ENCODE peak calls at places on chromosomes 12 and 14, in eight cellular contexts. O, B, A, J, I, C, X and D are unnamed samples. For H3K4me1, the result is how much of the 10 kb centered on the place peaks cover.

GRCh38 chr12:9244894-9245293 is 36.7 kb upstream of the PZP start:
- DNase-seq in X (no peak), A (peak), J (peak), O (no peak), I (no peak), C (peak), B (peak), D (peak)

GRCh38 chr14:80310950-80311349 is 99.6 kb upstream of the DIO2 start:
- DNase-seq in C (no peak), J (no peak), X (no peak), B (peak), I (no peak), A (no peak), O (no peak), D (no peak)

GRCh38 chr14:64279719-64280668 is 14.2 kb downstream of the ESR2 start:
- DNase-seq in X (no peak), B (peak), J (no peak), O (no peak), A (no peak), I (no peak), C (no peak), D (no peak)

GRCh38 chr12:120628919-120629318 is 11.5 kb upstream of the CABP1 start:
- DNase-seq in I (no peak), B (no peak), O (no peak), A (peak), X (no peak), J (no peak), C (no peak), D (no peak)

GRCh38 chr12:110579889-110580253 is 3.2 kb downstream of the PPTC7 start:
- DNase-seq in J (no peak), X (no peak), O (no peak), B (no peak), I (no peak), C (no peak), A (no peak), D (no peak)

GRCh38 chr12:13208533-13209278 is 12.2 kb downstream of the EMP1 start:
- DNase-seq in A (no peak), B (no peak), I (no peak), O (no peak), J (no peak), C (no peak), X (no peak), D (no peak)

GRCh38 chr14:30330452-30330851 is 228.5 kb upstream of the G2E3 start:
- DNase-seq in C (no peak), B (no peak), X (no peak), A (no peak), I (no peak), O (no peak), J (no peak), D (no peak)

GRCh38 chr14:101017806-101018560 is 114.5 kb upstream of the RTL1 start:
- DNase-seq in O (peak), X (no peak), C (no peak), A (no peak), J (no peak), B (no peak), I (no peak), D (peak)

GRCh38 chr12:79737875-79738718 is 47.3 kb upstream of the PAWR start:
- DNase-seq in B (peak), X (no peak), J (no peak), I (no peak), O (no peak), A (peak), C (no peak), D (no peak)

GRCh38 chr14:67934087-67934486 is 114.5 kb downstream of the RAD51B start:
- DNase-seq in I (no peak), B (peak), O (no peak), J (no peak), X (no peak), A (peak), C (no peak), D (no peak)

GRCh38 chr12:104816845-104817503 is 141.1 kb downstream of the SLC41A2 start:
- DNase-seq in C (no peak), B (no peak), I (no peak), O (no peak), A (no peak), J (no peak), X (no peak), D (no peak)

GRCh38 chr12:90233168-90234100 is 524.8 kb upstream of the ATP2B1 start:
- DNase-seq in A (no peak), X (no peak), I (no peak), C (no peak), J (no peak), O (no peak), B (peak), D (no peak)

GRCh38 chr12:18700254-18700653 is 37.6 kb downstream of the PLCZ1 start:
- DNase-seq in I (no peak), B (peak), O (no peak), C (no peak), A (no peak), X (no peak), J (no peak), D (no peak)

GRCh38 chr14:24055971-24056799 is 4.4 kb downstream of the CARMIL3 start:
- DNase-seq in J (no peak), A (no peak), C (no peak), B (no peak), I (no peak), O (peak), X (no peak), D (no peak)

GRCh38 chr14:33467967-33468366 is 482.9 kb downstream of the EGLN3 start:
- DNase-seq in I (no peak), J (no peak), O (no peak), A (no peak), B (no peak), C (no peak), X (no peak), D (no peak)

GRCh38 chr14:38098074-38098846 is 109.4 kb upstream of the SSTR1 start:
- DNase-seq in O (no peak), C (no peak), X (no peak), J (no peak), A (no peak), B (peak), I (no peak), D (no peak)

GRCh38 chr12:122836027-122836921 is 1.0 kb downstream of the HIP1R start:
- DNase-seq in B (no peak), C (peak), A (peak), O (peak), J (no peak), X (peak), I (peak), D (peak)

GRCh38 chr14:94423465-94424056 is 29.0 kb downstream of the SERPINA11 start:
- DNase-seq in I (peak), X (peak), C (peak), J (peak), A (peak), O (peak), B (peak), D (peak)

GRCh38 chr14:96588410-96589249 is 86.4 kb downstream of the PAPOLA start:
- DNase-seq in B (no peak), X (no peak), C (no peak), A (no peak), I (no peak), J (no peak), O (peak), D (no peak)

GRCh38 chr12:115922952-115923564 is 354.4 kb downstream of the MED13L start:
- DNase-seq in B (no peak), X (no peak), J (no peak), C (no peak), I (no peak), O (no peak), A (peak), D (no peak)

GRCh38 chr14:53942970-53943750 is 13.5 kb downstream of the BMP4 start:
- DNase-seq in J (no peak), X (no peak), O (no peak), A (peak), B (no peak), C (no peak), I (no peak), D (no peak)

GRCh38 chr12:131473721-131474709 is 236.9 kb upstream of the SFSWAP start:
- DNase-seq in B (no peak), O (no peak), X (no peak), A (no peak), J (no peak), C (no peak), I (no peak), D (no peak)

GRCh38 chr12:774051-774614 is 21.8 kb downstream of the WNK1 start:
- DNase-seq in X (no peak), I (no peak), B (no peak), C (no peak), J (no peak), O (no peak), A (no peak), D (no peak)

GRCh38 chr14:31297112-31297511 is 89.5 kb upstream of the HECTD1 start:
- DNase-seq in O (no peak), C (no peak), A (peak), I (no peak), X (no peak), J (no peak), B (no peak), D (no peak)

GRCh38 chr14:90658541-90658967 is 157.7 kb downstream of the TTC7B start:
- DNase-seq in B (peak), C (no peak), J (no peak), I (no peak), O (no peak), X (no peak), A (no peak), D (no peak)

GRCh38 chr14:59189281-59189821 is 884 bp downstream of the DAAM1 start:
- DNase-seq in X (peak), I (no peak), B (peak), A (no peak), J (no peak), O (no peak), C (peak), D (peak)

GRCh38 chr12:1457901-1458300 is 136.5 kb downstream of the FBXL14 start:
- DNase-seq in A (no peak), I (no peak), X (peak), O (no peak), J (no peak), B (peak), C (no peak), D (no peak)

GRCh38 chr14:81235096-81235495 is 14.3 kb upstream of the GTF2A1 start:
- DNase-seq in I (no peak), C (no peak), B (no peak), X (no peak), O (no peak), J (no peak), A (no peak), D (no peak)

GRCh38 chr14:93953263-93953662 is 23.1 kb downstream of the ASB2 start:
- DNase-seq in B (no peak), X (no peak), A (peak), I (no peak), C (no peak), O (no peak), J (no peak), D (no peak)

GRCh38 chr14:102408729-102409128 is 46.0 kb downstream of the TECPR2 start:
- DNase-seq in B (no peak), O (no peak), I (no peak), X (no peak), A (no peak), J (no peak), C (no peak), D (peak)

GRCh38 chr14:80426686-80427085 is 215.4 kb upstream of the DIO2 start:
- DNase-seq in C (no peak), A (no peak), I (no peak), O (no peak), B (peak), X (no peak), J (no peak), D (no peak)

GRCh38 chr12:49301759-49302158 is 6.8 kb downstream of the PRPH start:
- DNase-seq in J (no peak), X (peak), O (no peak), I (no peak), A (no peak), B (no peak), C (no peak), D (no peak)

GRCh38 chr12:13084898-13085640 is 18.4 kb downstream of the GSG1 start:
- DNase-seq in B (no peak), J (no peak), A (no peak), I (no peak), X (no peak), C (no peak), O (no peak), D (no peak)

GRCh38 chr12:53231859-53232640 is at the start of gene RARG:
- DNase-seq in B (peak), O (peak), X (peak), J (peak), I (peak), C (peak), A (no peak), D (peak)
- H3K27ac ChIP-seq in B (no peak), O (peak), X (peak), J (peak), I (no peak), C (peak), A (no peak), D (peak)

DNA sequence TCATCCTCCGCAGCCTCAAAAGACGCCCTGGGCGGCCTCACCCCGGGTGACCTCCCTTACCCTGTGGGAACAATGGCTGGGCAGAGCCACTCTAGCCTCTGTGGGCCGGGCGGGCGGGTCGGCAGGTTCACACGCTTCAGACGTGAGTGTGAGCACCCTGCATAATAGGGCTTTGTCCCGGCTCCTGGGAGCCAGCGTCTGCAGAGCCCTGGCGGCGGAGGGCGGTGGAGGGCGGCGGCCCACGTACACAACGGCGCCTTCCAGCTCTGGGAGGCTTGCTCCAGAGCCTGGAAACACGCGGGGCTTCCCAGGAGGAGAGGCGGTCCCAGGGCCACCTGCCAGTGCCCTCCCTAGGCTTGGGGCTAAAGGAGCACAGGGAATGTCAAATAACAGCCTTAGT is 205.6 kb downstream of the BCL11B start:
- DNase-seq in C (peak), X (no peak), O (no peak), I (no peak), A (no peak), J (no peak), B (no peak), D (no peak)
- H3K4me1 ChIP-seq in C (under half), X (under half), O (under half), I (under half), A (under half), J (under half), B (under half), D (under half)

GRCh38 chr12:101628669-101629068 is 33.9 kb downstream of the MYBPC1 start:
- DNase-seq in X (no peak), O (no peak), J (no peak), A (no peak), B (no peak), C (no peak), I (no peak), D (no peak)
- H3K27ac ChIP-seq in X (no peak), O (no peak), J (no peak), A (no peak), B (no peak), C (no peak), I (no peak), D (no peak)

DNA sequence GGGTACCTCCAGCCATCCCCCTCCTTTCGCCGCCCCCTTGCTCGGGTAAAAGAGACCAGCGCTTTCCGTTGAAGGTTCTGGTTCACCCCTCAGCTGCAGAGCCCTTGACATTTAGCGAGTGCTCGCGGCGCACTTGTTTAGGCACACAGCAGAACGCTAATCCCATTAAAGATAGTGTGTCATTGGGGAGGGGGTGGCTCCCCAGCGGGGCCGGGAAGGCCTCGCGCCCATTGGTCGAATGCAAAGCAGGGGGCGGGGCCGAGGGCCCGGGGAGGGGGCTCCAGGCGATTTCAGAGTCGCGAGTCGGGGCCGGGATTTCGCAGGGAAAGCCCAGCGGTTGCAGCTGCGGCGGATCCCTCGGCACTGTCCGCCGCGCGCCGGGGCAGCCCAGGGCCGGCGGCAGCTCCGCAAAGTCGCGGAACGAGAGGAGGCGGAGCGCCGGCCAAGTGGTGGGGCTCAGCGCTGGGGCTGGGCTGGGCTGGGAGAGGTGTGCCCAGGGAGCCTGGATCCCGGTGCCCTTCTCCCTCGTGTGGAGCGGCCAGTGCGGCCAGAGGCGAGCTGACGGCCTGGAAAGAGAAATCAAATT is 122.9 kb downstream of the TSPAN9 start:
- DNase-seq in I (no peak), B (peak), C (peak), A (no peak), O (no peak), J (no peak), X (no peak), D (no peak)
- H3K4me1 ChIP-seq in I (under half), B (under half), C (under half), A (under half), O (under half), J (under half), X (under half), D (under half)

GRCh38 chr14:92748259-92749016 is at the start of gene LGMN:
- DNase-seq in O (peak), C (peak), X (peak), A (peak), B (peak), J (peak), I (peak), D (peak)
- H3K27ac ChIP-seq in O (peak), C (peak), X (peak), A (peak), B (peak), J (peak), I (peak), D (peak)

GRCh38 chr14:97707603-97708002 is 910.4 kb downstream of the VRK1 start:
- DNase-seq in O (no peak), A (no peak), I (no peak), B (no peak), C (no peak), X (no peak), J (no peak), D (no peak)

GRCh38 chr14:97705107-97705506 is 907.9 kb downstream of the VRK1 start:
- DNase-seq in O (no peak), B (no peak), J (no peak), X (no peak), A (no peak), C (no peak), I (no peak), D (no peak)

GRCh38 chr14:97705976-97706375 is 908.8 kb downstream of the VRK1 start:
- DNase-seq in B (no peak), X (no peak), A (no peak), O (no peak), I (no peak), J (no peak), C (no peak), D (no peak)

GRCh38 chr14:97704316-97704715 is 907.1 kb downstream of the VRK1 start:
- DNase-seq in O (no peak), X (no peak), J (no peak), I (no peak), B (no peak), A (no peak), C (no peak), D (no peak)

DNA sequence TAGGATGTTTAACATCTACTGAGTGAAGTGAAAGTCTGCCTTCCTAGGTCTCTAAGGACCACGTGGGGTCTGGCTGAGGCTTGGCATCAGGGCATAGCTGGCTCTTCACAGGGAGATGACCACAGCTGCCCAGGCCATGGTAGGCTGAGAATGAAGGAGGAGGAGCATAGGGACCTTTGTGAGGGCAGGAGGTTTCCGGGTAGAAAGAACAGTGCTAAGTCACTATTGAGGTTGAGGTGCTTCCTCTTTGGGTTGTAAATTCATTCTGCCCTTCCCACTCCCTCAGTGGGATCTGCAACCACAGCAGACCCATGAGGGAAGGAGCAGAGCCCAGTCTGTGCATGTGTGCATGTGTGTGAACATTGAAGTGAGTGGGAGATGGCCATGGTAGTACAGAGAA is 909.6 kb downstream of the VRK1 start:
- DNase-seq in J (no peak), O (no peak), B (no peak), C (no peak), X (no peak), I (no peak), A (no peak), D (no peak)
- H3K4me1 ChIP-seq in J (under half), O (under half), B (under half), C (under half), X (under half), I (half or more), A (under half), D (under half)